ENCODE peak calls at places on chromosomes 6 and 20, in nine cellular contexts. O, M, T, U, Z, W, K, C and A are unnamed samples.

GRCh38 chr20:24502184-24502583 is 32.8 kb downstream of the SYNDIG1 start:
- DNase-seq in O (no peak), M (no peak), T (peak; percentile 47), U (peak; percentile 58), Z (no peak), W (no peak), K (peak; percentile 51), C (peak; percentile 70), A (peak; percentile 93)

GRCh38 chr6:43269273-43270007 is 26.2 kb downstream of the TTBK1 start:
- DNase-seq in O (no peak), M (no peak), T (no peak), U (no peak), Z (no peak), W (no peak), K (peak; percentile 53), C (no peak), A (no peak)

GRCh38 chr6:127900935-127901334 is at the start of gene THEMIS:
- DNase-seq in O (no peak), M (no peak), T (no peak), U (no peak), Z (no peak), W (no peak), K (no peak), C (no peak), A (no peak)

GRCh38 chr6:23410439-23410838 is 715.6 kb upstream of the NRSN1 start:
- DNase-seq in O (no peak), M (no peak), T (no peak), U (no peak), Z (no peak), W (no peak), K (no peak), C (no peak), A (no peak)

GRCh38 chr6:72363844-72364740 is 257.8 kb upstream of the KCNQ5 start:
- DNase-seq in O (no peak), M (no peak), T (no peak), U (peak; percentile 91), Z (no peak), W (peak; percentile 19), K (no peak), C (no peak), A (peak; percentile 30)

GRCh38 chr6:38302081-38302480 is 337.6 kb downstream of the BTBD9 start:
- DNase-seq in O (no peak), M (no peak), T (no peak), U (no peak), Z (no peak), W (no peak), K (no peak), C (no peak), A (no peak)

GRCh38 chr20:51199920-51200319 is 177.0 kb upstream of the KCNG1 start:
- DNase-seq in O (no peak), M (no peak), T (no peak), U (no peak), Z (no peak), W (no peak), K (no peak), C (no peak), A (no peak)

GRCh38 chr6:95249661-95250060 is 327.7 kb upstream of the MANEA start:
- DNase-seq in O (no peak), M (no peak), T (no peak), U (no peak), Z (no peak), W (no peak), K (no peak), C (no peak), A (no peak)

GRCh38 chr6:108165714-108166663 is at the start of gene NR2E1:
- DNase-seq in O (no peak), M (no peak), T (no peak), U (no peak), Z (no peak), W (no peak), K (no peak), C (no peak), A (peak; percentile 47)

GRCh38 chr6:18330548-18331066 is 56.5 kb upstream of the RNF144B start:
- DNase-seq in O (no peak), M (no peak), T (no peak), U (no peak), Z (no peak), W (no peak), K (no peak), C (no peak), A (no peak)

GRCh38 chr6:21808045-21808470 is 214.5 kb downstream of the SOX4 start:
- DNase-seq in O (peak; percentile 22), M (no peak), T (no peak), U (peak; percentile 82), Z (no peak), W (no peak), K (no peak), C (peak; percentile 57), A (no peak)

GRCh38 chr6:84758486-84758885 is 5.9 kb downstream of the TBX18 start:
- DNase-seq in O (no peak), M (no peak), T (no peak), U (peak; percentile 35), Z (no peak), W (no peak), K (no peak), C (no peak), A (no peak)

GRCh38 chr20:33092361-33092760 is 12.9 kb downstream of the BPIFB4 start:
- DNase-seq in O (no peak), M (no peak), T (no peak), U (no peak), Z (no peak), W (no peak), K (no peak), C (no peak), A (no peak)

GRCh38 chr6:147643341-147644200 is 135.1 kb downstream of the SAMD5 start:
- DNase-seq in O (no peak), M (no peak), T (no peak), U (no peak), Z (no peak), W (no peak), K (no peak), C (no peak), A (no peak)

GRCh38 chr6:113924199-113924791 is 46.7 kb downstream of the HDAC2 start:
- DNase-seq in O (no peak), M (no peak), T (no peak), U (no peak), Z (no peak), W (no peak), K (no peak), C (no peak), A (no peak)

GRCh38 chr6:29014729-29015608 is 9.9 kb upstream of the ZNF311 start:
- DNase-seq in O (no peak), M (no peak), T (no peak), U (peak; percentile 7), Z (no peak), W (no peak), K (no peak), C (no peak), A (no peak)

GRCh38 chr6:18235524-18235923 is 28.8 kb downstream of the DEK start:
- DNase-seq in O (no peak), M (no peak), T (no peak), U (no peak), Z (no peak), W (no peak), K (no peak), C (no peak), A (no peak)

GRCh38 chr20:63226020-63226943 is 9.4 kb upstream of the BIRC7 start:
- DNase-seq in O (no peak), M (no peak), T (no peak), U (no peak), Z (no peak), W (no peak), K (no peak), C (no peak), A (no peak)

GRCh38 chr6:21527731-21528130 is 65.8 kb upstream of the SOX4 start:
- DNase-seq in O (no peak), M (no peak), T (no peak), U (no peak), Z (no peak), W (no peak), K (no peak), C (no peak), A (no peak)

GRCh38 chr20:43102394-43102793 is 87.3 kb downstream of the PTPRT start:
- DNase-seq in O (no peak), M (no peak), T (no peak), U (no peak), Z (no peak), W (no peak), K (no peak), C (no peak), A (no peak)

GRCh38 chr6:46993846-46994245 is 48.3 kb downstream of the ADGRF1 start:
- DNase-seq in O (no peak), M (no peak), T (peak; percentile 58), U (peak; percentile 38), Z (no peak), W (no peak), K (no peak), C (no peak), A (no peak)

GRCh38 chr6:159451051-159451450 is 242.0 kb downstream of the SOD2 start:
- DNase-seq in O (no peak), M (no peak), T (no peak), U (peak; percentile 82), Z (no peak), W (no peak), K (no peak), C (no peak), A (no peak)

GRCh38 chr6:167921831-167922230 is 75.6 kb upstream of the KIF25 start:
- DNase-seq in O (no peak), M (no peak), T (no peak), U (no peak), Z (no peak), W (no peak), K (no peak), C (no peak), A (no peak)
- H3K4me3 ChIP-seq in O (no peak overlapping the region), M (no peak overlapping the region), T (no peak overlapping the region), U (no peak overlapping the region), Z (no peak overlapping the region), W (no peak overlapping the region), K (no peak overlapping the region), C (no peak overlapping the region), A (no peak overlapping the region)

GRCh38 chr6:112360498-112360897 is 13.4 kb downstream of the RFPL4B start:
- DNase-seq in O (no peak), M (no peak), T (no peak), U (peak; percentile 73), Z (no peak), W (no peak), K (no peak), C (no peak), A (no peak)
- TF ChIP-seq CTCF in O (no peak), M (no peak), T (no peak), U (no peak), Z (no peak), W (no peak), K (no peak), C (no peak), A (no peak)

DNA sequence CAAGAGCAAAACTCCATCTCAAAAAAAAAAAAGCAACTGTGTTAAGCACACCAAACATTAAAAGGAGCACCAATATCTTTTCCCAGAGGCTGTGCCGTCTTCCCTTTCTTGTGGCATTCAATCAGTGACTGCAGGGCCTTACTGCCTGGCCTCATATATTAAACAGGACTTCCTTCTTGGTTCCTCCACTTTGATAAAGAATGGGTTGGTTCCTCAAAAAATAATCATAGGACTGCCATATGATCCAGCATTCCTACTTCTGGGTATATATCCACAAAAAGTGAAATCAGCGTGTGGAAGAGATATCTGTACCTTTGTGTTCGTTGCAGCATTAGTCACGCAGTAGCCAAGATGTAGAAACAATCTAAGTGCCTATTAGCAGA is 40.3 kb upstream of the GFOD1 start:
- DNase-seq in O (no peak), M (no peak), T (no peak), U (no peak), Z (no peak), W (no peak), K (no peak), C (no peak), A (no peak)
- H3K27ac ChIP-seq in O (peak overlapping the region; percentile 80), M (peak overlapping the region; percentile 80), T (no peak overlapping the region), U (no peak overlapping the region), Z (no peak overlapping the region), W (no peak overlapping the region), K (peak overlapping the region; percentile 44), C (peak overlapping the region; percentile 58), A (no peak overlapping the region)

GRCh38 chr20:40754372-40754943 is 65.4 kb upstream of the MAFB start:
- DNase-seq in O (peak; percentile 61), M (no peak), T (no peak), U (peak; percentile 43), Z (no peak), W (no peak), K (peak; percentile 48), C (peak; percentile 15), A (no peak)
- H3K4me3 ChIP-seq in O (no peak overlapping the region), M (no peak overlapping the region), T (no peak overlapping the region), U (no peak overlapping the region), Z (no peak overlapping the region), W (no peak overlapping the region), K (no peak overlapping the region), C (no peak overlapping the region), A (no peak overlapping the region)